ENCODE peak calls at places on chromosomes 6 and 20, in six cellular contexts. One of them, this sample, is unnamed. For H3K4me1, the result is how much of the 10 kb centered on the place peaks cover.

GRCh38 chr6:153131037-153131981 is at the start of gene RGS17:
- DNase-seq in suprapubic skin: peak
- DNase-seq in upper lobe of left lung: peak
- DNase-seq in transverse colon: peak
- DNase-seq in body of pancreas: peak
- DNase-seq in Peyer's patch: no peak
- DNase-seq in this sample: peak

GRCh38 chr6:157098999-157099398 is 224.3 kb downstream of the TMEM242 start:
- DNase-seq in body of pancreas: no peak
- DNase-seq in transverse colon: no peak
- DNase-seq in upper lobe of left lung: no peak
- DNase-seq in suprapubic skin: no peak
- DNase-seq in Peyer's patch: no peak
- DNase-seq in this sample: no peak

GRCh38 chr6:73264446-73264845 is 1.4 kb upstream of the KHDC1 start:
- DNase-seq in body of pancreas: no peak
- DNase-seq in upper lobe of left lung: no peak
- DNase-seq in Peyer's patch: no peak
- DNase-seq in suprapubic skin: no peak
- DNase-seq in transverse colon: no peak
- DNase-seq in this sample: no peak

GRCh38 chr6:43852350-43852864 is 82.4 kb downstream of the VEGFA start:
- DNase-seq in body of pancreas: no peak
- DNase-seq in transverse colon: no peak
- DNase-seq in suprapubic skin: no peak
- DNase-seq in Peyer's patch: no peak
- DNase-seq in upper lobe of left lung: no peak
- DNase-seq in this sample: no peak

GRCh38 chr6:161198781-161199505 is 74.9 kb downstream of the AGPAT4 start:
- DNase-seq in transverse colon: no peak
- DNase-seq in body of pancreas: no peak
- DNase-seq in upper lobe of left lung: no peak
- DNase-seq in suprapubic skin: no peak
- DNase-seq in Peyer's patch: no peak
- DNase-seq in this sample: no peak

GRCh38 chr6:138520463-138520862 is 21.2 kb upstream of the NHSL1 start:
- DNase-seq in suprapubic skin: no peak
- DNase-seq in upper lobe of left lung: no peak
- DNase-seq in transverse colon: no peak
- DNase-seq in Peyer's patch: no peak
- DNase-seq in body of pancreas: no peak
- DNase-seq in this sample: no peak

GRCh38 chr20:10376271-10377075 is 57.5 kb downstream of the MKKS start:
- DNase-seq in upper lobe of left lung: no peak
- DNase-seq in Peyer's patch: no peak
- DNase-seq in body of pancreas: no peak
- DNase-seq in transverse colon: no peak
- DNase-seq in suprapubic skin: no peak
- DNase-seq in this sample: no peak

GRCh38 chr6:142407685-142408273 is 106.0 kb downstream of the ADGRG6 start:
- DNase-seq in body of pancreas: no peak
- DNase-seq in transverse colon: no peak
- DNase-seq in suprapubic skin: no peak
- DNase-seq in upper lobe of left lung: no peak
- DNase-seq in Peyer's patch: no peak
- DNase-seq in this sample: no peak

GRCh38 chr20:49394757-49395156 is 87.7 kb downstream of the KCNB1 start:
- DNase-seq in transverse colon: no peak
- DNase-seq in body of pancreas: no peak
- DNase-seq in upper lobe of left lung: no peak
- DNase-seq in Peyer's patch: no peak
- DNase-seq in suprapubic skin: no peak
- DNase-seq in this sample: no peak

GRCh38 chr6:133313068-133313467 is 71.9 kb downstream of the EYA4 start:
- DNase-seq in body of pancreas: no peak
- DNase-seq in Peyer's patch: no peak
- DNase-seq in transverse colon: no peak
- DNase-seq in upper lobe of left lung: no peak
- DNase-seq in suprapubic skin: no peak
- DNase-seq in this sample: no peak

GRCh38 chr20:61436674-61437279 is 184.7 kb downstream of the CDH4 start:
- DNase-seq in transverse colon: no peak
- DNase-seq in suprapubic skin: no peak
- DNase-seq in body of pancreas: no peak
- DNase-seq in Peyer's patch: no peak
- DNase-seq in upper lobe of left lung: no peak
- DNase-seq in this sample: no peak

GRCh38 chr6:147080215-147080614 is 124.0 kb upstream of the STXBP5 start:
- DNase-seq in body of pancreas: no peak
- DNase-seq in upper lobe of left lung: no peak
- DNase-seq in transverse colon: no peak
- DNase-seq in Peyer's patch: no peak
- DNase-seq in suprapubic skin: no peak
- DNase-seq in this sample: no peak

GRCh38 chr20:44552568-44552949 is 29.8 kb upstream of the PKIG start:
- DNase-seq in Peyer's patch: no peak
- DNase-seq in transverse colon: no peak
- DNase-seq in suprapubic skin: no peak
- DNase-seq in upper lobe of left lung: no peak
- DNase-seq in body of pancreas: no peak
- DNase-seq in this sample: no peak

GRCh38 chr6:147868493-147869222 is 360.2 kb downstream of the SAMD5 start:
- DNase-seq in transverse colon: no peak
- DNase-seq in upper lobe of left lung: no peak
- DNase-seq in suprapubic skin: no peak
- DNase-seq in Peyer's patch: no peak
- DNase-seq in body of pancreas: no peak
- DNase-seq in this sample: no peak

GRCh38 chr6:85353012-85353411 is 96.9 kb upstream of the NT5E start:
- DNase-seq in transverse colon: no peak
- DNase-seq in upper lobe of left lung: no peak
- DNase-seq in Peyer's patch: no peak
- DNase-seq in suprapubic skin: no peak
- DNase-seq in body of pancreas: no peak
- DNase-seq in this sample: no peak

GRCh38 chr6:53735896-53736295 is 58.9 kb upstream of the LRRC1 start:
- DNase-seq in upper lobe of left lung: no peak
- DNase-seq in body of pancreas: no peak
- DNase-seq in suprapubic skin: no peak
- DNase-seq in Peyer's patch: no peak
- DNase-seq in transverse colon: peak
- DNase-seq in this sample: no peak

GRCh38 chr6:96899019-96899418 is 1.3 kb upstream of the NDUFAF4 start:
- DNase-seq in body of pancreas: no peak
- DNase-seq in Peyer's patch: no peak
- DNase-seq in transverse colon: peak
- DNase-seq in upper lobe of left lung: no peak
- DNase-seq in suprapubic skin: no peak
- DNase-seq in this sample: no peak

GRCh38 chr6:65006788-65007187 is 700.2 kb downstream of the EYS start:
- DNase-seq in suprapubic skin: no peak
- DNase-seq in body of pancreas: no peak
- DNase-seq in transverse colon: no peak
- DNase-seq in Peyer's patch: no peak
- DNase-seq in upper lobe of left lung: no peak
- DNase-seq in this sample: no peak

GRCh38 chr6:137705166-137706064 is 161.6 kb upstream of the TNFAIP3 start:
- DNase-seq in suprapubic skin: peak
- DNase-seq in body of pancreas: peak
- DNase-seq in upper lobe of left lung: peak
- DNase-seq in Peyer's patch: peak
- DNase-seq in transverse colon: peak
- DNase-seq in this sample: peak

GRCh38 chr20:1841554-1842140 is 53.6 kb upstream of the SIRPA start:
- DNase-seq in upper lobe of left lung: no peak
- DNase-seq in suprapubic skin: no peak
- DNase-seq in body of pancreas: no peak
- DNase-seq in transverse colon: peak
- DNase-seq in Peyer's patch: no peak
- DNase-seq in this sample: no peak

GRCh38 chr6:109869398-109870165 is 108.5 kb upstream of the GPR6 start:
- DNase-seq in Peyer's patch: no peak
- DNase-seq in suprapubic skin: no peak
- DNase-seq in transverse colon: no peak
- DNase-seq in upper lobe of left lung: no peak
- DNase-seq in body of pancreas: no peak
- DNase-seq in this sample: no peak

GRCh38 chr6:13286185-13286584 is 42.2 kb downstream of the TBC1D7 start:
- DNase-seq in transverse colon: no peak
- DNase-seq in upper lobe of left lung: no peak
- DNase-seq in suprapubic skin: no peak
- DNase-seq in Peyer's patch: peak
- DNase-seq in body of pancreas: no peak
- DNase-seq in this sample: no peak

DNA sequence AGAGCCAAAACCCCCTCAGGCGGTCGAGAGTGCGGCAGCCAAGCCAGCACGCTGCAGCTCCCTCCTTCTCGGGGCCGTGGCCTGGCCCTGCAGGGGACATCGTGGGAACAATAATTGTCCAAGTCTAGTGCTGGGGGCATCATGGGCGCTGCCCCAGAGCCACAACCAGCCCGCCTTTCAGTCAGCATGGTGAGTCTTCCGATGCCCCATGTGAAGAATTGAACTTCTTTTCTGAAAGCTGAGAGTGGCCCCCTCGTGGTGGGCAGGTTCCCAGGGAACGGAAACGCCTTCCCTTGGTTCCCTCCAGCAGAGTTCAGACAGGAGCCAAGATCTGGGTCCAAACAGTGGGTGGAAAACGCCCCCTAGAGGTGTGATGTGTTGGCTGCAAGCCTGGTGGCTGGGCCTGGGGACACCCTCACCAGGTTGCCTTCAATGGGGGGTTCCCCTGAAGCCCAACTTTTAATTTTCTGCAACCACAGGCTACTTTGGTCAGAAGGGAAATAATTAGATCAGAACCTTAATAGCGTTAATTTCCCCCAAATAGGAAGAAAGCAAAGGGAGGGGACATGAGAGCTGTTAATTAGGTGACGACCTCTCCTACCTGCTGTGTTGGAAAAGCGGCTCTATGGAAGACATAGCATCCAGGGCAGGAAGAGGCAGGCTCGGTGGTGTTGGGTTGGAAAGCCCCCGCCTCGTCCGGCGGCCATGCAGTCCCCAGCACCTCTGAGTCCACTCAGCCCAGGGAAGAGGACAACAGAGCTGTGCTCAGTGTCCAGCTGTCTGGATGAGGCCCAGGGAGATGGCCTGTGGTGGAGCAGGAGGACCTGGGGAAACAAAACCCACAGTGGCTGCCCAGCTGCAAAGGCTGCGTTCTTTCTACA is 4.7 kb upstream of the MRGBP start:
- DNase-seq in body of pancreas: peak
- DNase-seq in transverse colon: peak
- DNase-seq in Peyer's patch: peak
- DNase-seq in upper lobe of left lung: peak
- DNase-seq in suprapubic skin: peak
- DNase-seq in this sample: peak
- TF ChIP-seq POLR2A in body of pancreas: no peak
- TF ChIP-seq POLR2A in transverse colon: no peak
- TF ChIP-seq POLR2A in Peyer's patch: no peak
- TF ChIP-seq POLR2A in upper lobe of left lung: no peak
- TF ChIP-seq POLR2A in suprapubic skin: no peak
- TF ChIP-seq POLR2A in this sample: no peak

DNA sequence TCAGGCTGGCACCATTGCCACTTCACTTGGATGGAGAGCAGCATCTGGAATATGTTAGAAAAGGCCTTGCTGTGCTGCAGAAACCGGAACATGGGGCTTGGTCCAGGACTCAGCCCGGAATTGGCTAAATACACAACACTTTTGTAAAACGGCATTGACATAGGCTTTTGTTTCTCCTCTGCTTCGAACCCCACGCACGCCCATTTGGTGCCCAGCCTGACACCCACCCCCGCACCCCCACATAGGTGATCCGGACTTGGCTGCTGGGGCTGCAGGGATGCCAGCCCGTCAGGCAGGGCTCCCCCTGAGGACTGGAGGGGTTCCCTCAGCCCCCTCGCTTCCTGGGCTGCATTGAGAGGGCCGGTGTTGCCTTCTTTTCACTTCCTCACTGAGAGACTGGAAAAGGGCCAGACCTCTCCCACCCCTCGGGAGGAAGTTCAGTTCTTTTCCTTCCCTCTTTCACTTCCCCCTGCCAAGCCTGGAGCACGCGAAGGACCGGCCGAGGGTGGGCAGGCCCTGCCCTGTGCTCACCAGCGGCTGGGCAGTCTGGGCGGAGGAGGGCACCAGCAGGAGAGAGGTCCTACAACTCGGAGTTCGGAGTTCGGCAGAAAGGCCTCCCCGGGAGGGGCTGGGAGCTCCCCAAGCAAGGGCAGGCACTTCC is 17.9 kb upstream of the CST3 start:
- DNase-seq in upper lobe of left lung: peak
- DNase-seq in transverse colon: peak
- DNase-seq in Peyer's patch: no peak
- DNase-seq in suprapubic skin: no peak
- DNase-seq in body of pancreas: no peak
- DNase-seq in this sample: peak
- H3K4me1 ChIP-seq in upper lobe of left lung: under half
- H3K4me1 ChIP-seq in transverse colon: under half
- H3K4me1 ChIP-seq in Peyer's patch: under half
- H3K4me1 ChIP-seq in suprapubic skin: half or more
- H3K4me1 ChIP-seq in body of pancreas: under half
- H3K4me1 ChIP-seq in this sample: under half

DNA sequence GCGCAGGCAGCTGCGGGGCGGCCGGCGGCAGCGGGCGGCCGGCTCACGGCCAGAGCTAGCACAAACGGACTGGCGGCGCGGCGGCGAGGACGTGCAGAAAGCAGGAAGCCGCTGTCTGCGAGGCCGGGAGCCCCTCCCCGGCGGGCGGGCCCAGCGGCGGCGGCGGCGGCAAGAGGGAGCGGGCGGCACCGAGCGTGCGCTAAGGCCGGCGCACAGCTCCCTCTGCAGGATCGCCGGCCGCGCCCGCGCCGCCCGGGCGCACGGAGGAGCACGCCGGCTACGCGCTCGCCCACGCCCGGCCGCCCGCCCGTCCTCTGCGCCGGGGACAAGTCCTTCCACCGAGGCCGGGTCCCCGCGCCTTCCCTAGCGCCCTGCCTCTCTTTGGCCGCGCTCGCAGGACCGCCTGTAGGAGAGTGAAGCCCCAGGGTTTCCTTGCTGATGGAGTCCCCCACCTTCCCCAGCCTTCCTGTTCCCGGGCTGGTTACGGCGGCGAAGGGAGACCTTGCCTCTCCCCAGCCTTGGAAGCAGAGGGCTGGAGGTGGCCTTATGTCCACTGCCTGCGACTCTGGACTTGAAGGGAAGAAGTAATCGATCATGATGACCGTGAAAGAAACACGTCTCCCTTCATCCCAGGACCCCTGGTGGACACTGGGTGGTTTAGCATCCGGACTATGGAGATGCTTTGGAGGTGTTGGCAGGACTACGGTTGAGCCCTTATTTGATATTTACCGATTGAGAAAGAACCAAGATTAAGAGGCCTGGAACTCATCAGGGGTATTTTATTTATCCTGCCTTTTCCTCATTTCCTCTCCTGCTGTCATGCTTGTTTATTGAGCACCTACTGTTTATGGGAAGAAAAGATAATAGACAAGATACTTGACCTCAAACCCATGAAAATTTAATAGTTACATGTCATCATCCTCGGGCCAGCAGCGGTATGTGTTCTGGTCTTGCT is at the start of gene PREP:
- DNase-seq in body of pancreas: peak
- DNase-seq in transverse colon: peak
- DNase-seq in upper lobe of left lung: peak
- DNase-seq in suprapubic skin: peak
- DNase-seq in Peyer's patch: peak
- DNase-seq in this sample: peak
- TF ChIP-seq POLR2A in body of pancreas: peak
- TF ChIP-seq POLR2A in transverse colon: no peak
- TF ChIP-seq POLR2A in upper lobe of left lung: no peak
- TF ChIP-seq POLR2A in suprapubic skin: peak
- TF ChIP-seq POLR2A in Peyer's patch: peak
- TF ChIP-seq POLR2A in this sample: no peak

GRCh38 chr20:33843854-33844253 is 32.7 kb downstream of the CHMP4B start:
- DNase-seq in upper lobe of left lung: no peak
- DNase-seq in transverse colon: peak
- DNase-seq in body of pancreas: no peak
- DNase-seq in suprapubic skin: no peak
- DNase-seq in Peyer's patch: no peak
- DNase-seq in this sample: no peak
- H3K4me1 ChIP-seq in upper lobe of left lung: half or more
- H3K4me1 ChIP-seq in transverse colon: half or more
- H3K4me1 ChIP-seq in body of pancreas: half or more
- H3K4me1 ChIP-seq in suprapubic skin: half or more
- H3K4me1 ChIP-seq in Peyer's patch: under half
- H3K4me1 ChIP-seq in this sample: half or more